ENCODE peak calls at places on chromosome 17, in four cellular contexts. X, E, M and C are unnamed samples.

GRCh38 chr17:69188796-69189195 is 39.8 kb downstream of the ABCA10 start:
- DNase-seq in X (no peak), E (no peak), M (no peak), C (no peak)

GRCh38 chr17:72488542-72489272 is 367.9 kb downstream of the SOX9 start:
- DNase-seq in X (no peak), E (no peak), M (no peak), C (no peak)

GRCh38 chr17:4365628-4366311 is 705 bp downstream of the UBE2G1 start:
- DNase-seq in X (no peak), E (peak), M (no peak), C (no peak)

GRCh38 chr17:63698381-63698885 is 1.5 kb downstream of the LIMD2 start:
- DNase-seq in X (no peak), E (no peak), M (no peak), C (no peak)

GRCh38 chr17:17845046-17845775 is 8.4 kb upstream of the SREBF1 start:
- DNase-seq in X (no peak), E (no peak), M (no peak), C (no peak)

GRCh38 chr17:13212861-13213260 is 195.0 kb upstream of the ELAC2 start:
- DNase-seq in X (no peak), E (no peak), M (no peak), C (no peak)

GRCh38 chr17:7997186-7997585 is 5.2 kb upstream of the GUCY2D start:
- DNase-seq in X (no peak), E (peak), M (peak), C (peak)

GRCh38 chr17:76089680-76090516 is 10.9 kb downstream of the ZACN start:
- DNase-seq in X (no peak), E (no peak), M (no peak), C (no peak)

GRCh38 chr17:4833941-4834501 is 881 bp downstream of the MINK1 start:
- DNase-seq in X (no peak), E (peak), M (peak), C (no peak)

GRCh38 chr17:75654176-75654575 is 12.8 kb downstream of the RECQL5 start:
- DNase-seq in X (no peak), E (no peak), M (no peak), C (no peak)

GRCh38 chr17:75345514-75346167 is 56.4 kb upstream of the SLC25A19 start:
- DNase-seq in X (no peak), E (peak), M (no peak), C (no peak)

GRCh38 chr17:67183531-67183930 is 61.5 kb downstream of the HELZ start:
- DNase-seq in X (no peak), E (no peak), M (no peak), C (no peak)

GRCh38 chr17:10286324-10286723 is 86.5 kb downstream of the MYH13 start:
- DNase-seq in X (no peak), E (no peak), M (no peak), C (no peak)
- TF ChIP-seq REST in X (no peak), E (no peak), M (no peak), C (peak)

GRCh38 chr17:12027658-12028057 is 7.0 kb downstream of the MAP2K4 start:
- DNase-seq in X (no peak), E (no peak), M (no peak), C (no peak)

GRCh38 chr17:12021604-12022003 is 927 bp downstream of the MAP2K4 start:
- DNase-seq in X (no peak), E (no peak), M (no peak), C (no peak)

GRCh38 chr17:12022310-12022709 is 1.6 kb downstream of the MAP2K4 start:
- DNase-seq in X (no peak), E (no peak), M (no peak), C (no peak)

GRCh38 chr17:12020595-12021590 is at the start of gene MAP2K4:
- DNase-seq in X (no peak), E (peak), M (peak), C (peak)

DNA sequence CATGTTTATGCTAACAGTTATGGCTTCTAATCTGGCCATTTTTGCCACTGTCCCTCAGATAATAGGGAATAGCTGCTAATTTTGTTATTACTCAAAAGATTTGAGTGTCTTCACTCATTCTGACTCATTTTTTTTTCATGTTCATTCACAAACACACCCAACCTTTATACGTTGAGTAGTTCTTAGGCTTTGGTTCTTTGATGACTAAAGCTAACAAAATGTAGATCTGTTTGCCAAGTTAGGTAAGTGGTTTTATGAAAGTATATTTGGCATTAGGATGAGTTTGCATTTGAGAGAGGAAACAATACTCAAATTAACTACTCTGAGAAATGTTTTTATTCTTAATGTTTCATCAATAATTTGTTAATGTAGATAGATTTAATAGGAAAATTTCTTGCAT is 3.7 kb downstream of the MAP2K4 start:
- DNase-seq in X (peak), E (no peak), M (peak), C (peak)
- TF ChIP-seq TCF7L2 in X (no peak), E (no peak), M (no peak), C (no peak)

DNA sequence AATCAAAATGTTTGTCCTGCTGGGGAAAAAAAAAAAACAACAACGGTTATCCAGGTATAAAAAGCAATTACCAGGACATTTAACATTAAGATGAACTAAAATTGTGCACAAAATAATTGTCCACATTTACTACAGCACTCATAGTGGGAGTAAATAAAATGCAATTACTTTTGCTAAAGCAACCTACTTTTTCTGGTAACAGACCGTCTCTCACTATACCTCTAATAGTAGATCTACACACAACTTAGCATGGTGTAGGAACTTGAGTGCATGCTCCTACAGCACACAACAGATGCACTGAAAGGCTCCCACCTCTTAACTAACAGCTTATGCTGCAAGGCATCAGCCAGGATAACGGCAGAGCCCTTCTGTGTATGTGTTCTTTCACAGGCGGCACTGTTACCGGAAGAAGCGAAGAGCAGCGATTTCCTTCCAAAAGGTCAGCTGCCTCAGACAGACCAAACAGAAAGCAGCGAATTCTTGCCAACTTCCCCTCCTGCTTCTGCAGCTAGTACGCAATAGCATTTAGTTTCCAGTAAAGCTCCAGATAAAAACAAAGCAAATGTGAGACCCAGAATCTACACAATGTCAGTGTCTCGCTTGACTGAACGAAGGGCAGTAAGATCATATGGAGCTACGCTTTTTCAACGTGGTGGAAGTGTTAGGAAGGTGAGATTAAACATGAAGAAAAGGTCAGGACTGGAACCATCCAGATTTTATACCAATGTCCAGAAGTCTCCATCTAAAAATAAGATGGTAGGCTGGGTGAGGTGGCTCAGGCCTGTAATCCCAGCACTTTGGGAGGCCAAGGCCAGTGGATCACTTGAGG is 27.6 kb downstream of the STAT5B start:
- DNase-seq in X (no peak), E (no peak), M (peak), C (no peak)
- TF ChIP-seq REST in X (no peak), E (no peak), M (no peak), C (no peak)

GRCh38 chr17:73581379-73581778 is 62.9 kb downstream of the SDK2 start:
- DNase-seq in X (no peak), E (no peak), M (no peak), C (no peak)

GRCh38 chr17:73584049-73584448 is 60.2 kb downstream of the SDK2 start:
- DNase-seq in X (no peak), E (no peak), M (no peak), C (no peak)

GRCh38 chr17:73582821-73583220 is 61.4 kb downstream of the SDK2 start:
- DNase-seq in X (no peak), E (no peak), M (no peak), C (no peak)

GRCh38 chr17:73576556-73576955 is 67.7 kb downstream of the SDK2 start:
- DNase-seq in X (no peak), E (no peak), M (no peak), C (no peak)

GRCh38 chr17:73580311-73580710 is 63.9 kb downstream of the SDK2 start:
- DNase-seq in X (no peak), E (no peak), M (no peak), C (no peak)
- TF ChIP-seq TCF7L2 in X (no peak), E (no peak), M (no peak), C (no peak)

GRCh38 chr17:55584055-55584685 is 72.9 kb upstream of the SMIM36 start:
- DNase-seq in X (no peak), E (no peak), M (no peak), C (no peak)
- TF ChIP-seq REST in X (no peak), E (no peak), M (no peak), C (no peak)

GRCh38 chr17:50953831-50954601 is 87.9 kb upstream of the TOB1 start:
- DNase-seq in X (no peak), E (no peak), M (no peak), C (no peak)
- TF ChIP-seq TCF7L2 in X (no peak), E (no peak), M (no peak), C (peak)

GRCh38 chr17:52696362-52696761 is 537.8 kb upstream of the CA10 start:
- DNase-seq in X (no peak), E (no peak), M (no peak), C (no peak)
- TF ChIP-seq REST in X (no peak), E (no peak), M (no peak), C (no peak)

DNA sequence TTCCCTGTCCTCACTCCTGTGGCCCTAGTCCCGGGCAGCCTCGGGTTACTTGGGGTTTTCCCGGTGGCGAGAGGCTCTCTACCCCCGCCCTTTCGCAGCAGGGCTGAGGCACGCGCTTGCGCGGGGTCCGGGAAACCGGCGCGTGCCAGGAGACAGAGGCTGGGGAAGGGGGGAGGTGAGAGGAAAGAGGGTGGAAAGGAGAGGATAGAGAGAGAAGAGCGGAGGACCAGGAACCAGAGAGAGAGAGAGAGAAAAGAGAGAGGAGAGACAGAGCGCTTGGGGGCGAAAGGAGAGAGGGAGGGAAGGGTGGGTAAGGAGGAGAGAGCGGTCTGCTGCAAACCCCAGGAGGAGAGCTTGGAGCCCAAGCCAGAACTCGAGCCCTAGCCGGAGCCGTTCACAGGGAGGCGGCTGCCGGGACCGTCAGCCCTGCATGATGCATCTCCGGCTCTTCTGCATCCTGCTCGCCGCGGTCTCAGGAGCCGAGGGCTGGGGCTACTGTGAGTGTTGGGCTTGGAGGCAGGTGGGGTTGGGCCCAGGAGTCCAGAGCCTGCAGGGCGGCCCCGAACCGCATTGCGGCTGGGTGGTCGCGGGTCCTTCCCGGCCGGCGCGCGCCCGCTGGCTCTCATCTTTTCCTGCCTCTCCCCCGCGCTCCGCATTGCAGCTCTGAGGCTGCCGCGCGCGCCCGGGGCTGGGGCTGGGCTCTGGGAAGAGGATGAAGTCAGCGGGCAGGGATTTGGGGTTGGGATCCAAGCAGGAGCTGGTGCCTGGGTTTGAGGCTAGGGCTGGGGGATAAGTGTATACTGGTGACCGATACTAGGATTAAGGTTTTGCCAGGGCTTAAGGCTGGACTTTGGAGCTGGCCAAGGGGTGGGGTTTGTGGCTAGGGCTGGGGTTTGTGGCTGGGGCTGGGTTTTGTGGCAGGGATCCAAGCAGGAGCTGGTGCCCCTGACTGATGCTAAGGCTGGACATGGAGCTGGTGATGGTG is at the start of gene CNTNAP1:
- DNase-seq in X (no peak), E (no peak), M (peak), C (no peak)
- TF ChIP-seq TCF7L2 in X (no peak), E (no peak), M (no peak), C (peak)

GRCh38 chr17:39450051-39450450 is 1.0 kb downstream of the MED1 start:
- DNase-seq in X (no peak), E (peak), M (peak), C (no peak)

GRCh38 chr17:39455919-39456318 is 4.9 kb upstream of the MED1 start:
- DNase-seq in X (no peak), E (no peak), M (no peak), C (no peak)

DNA sequence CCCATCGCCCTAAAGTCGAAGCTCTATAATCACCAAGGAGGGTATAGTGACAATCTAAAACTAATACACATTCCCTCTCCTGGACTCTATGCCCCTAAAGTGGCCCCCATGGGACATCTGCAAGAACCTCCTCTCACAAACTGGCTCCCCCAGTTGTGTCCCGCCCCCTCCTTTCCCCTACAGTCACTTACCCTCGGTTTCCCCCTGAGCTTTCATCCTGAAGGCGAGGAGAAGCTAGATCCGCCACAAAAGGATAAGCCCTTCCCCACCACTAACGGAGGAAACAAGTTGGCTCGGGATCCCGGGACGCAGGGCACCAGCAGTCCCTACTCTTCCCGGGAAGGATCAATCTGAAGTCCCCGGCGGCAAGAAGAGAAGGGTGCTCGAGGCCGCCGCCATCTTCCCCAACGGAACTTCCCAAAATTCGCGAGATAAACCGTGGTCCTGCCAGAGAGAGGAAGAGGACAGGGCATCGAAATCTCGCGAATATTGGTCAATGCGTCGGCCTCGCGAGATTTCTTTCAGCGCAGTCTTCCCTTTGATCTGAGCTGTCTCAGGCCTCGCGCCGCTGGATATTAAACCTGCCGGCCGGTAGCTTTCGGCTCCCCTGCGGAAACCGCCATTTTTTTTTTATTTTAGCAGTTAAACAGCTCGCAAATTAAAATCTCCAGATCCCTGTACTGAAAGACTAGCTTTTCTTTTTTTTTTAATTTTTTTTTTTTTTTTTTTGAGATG is at the start of gene MED1:
- DNase-seq in X (peak), E (peak), M (peak), C (peak)
- TF ChIP-seq REST in X (no peak), E (no peak), M (no peak), C (no peak)

GRCh38 chr17:82228278-82228841 is 482 bp upstream of the SLC16A3 start:
- DNase-seq in X (no peak), E (no peak), M (no peak), C (no peak)
- TF ChIP-seq TCF7L2 in X (peak), E (no peak), M (no peak), C (peak)